ENCODE peak calls at places on chromosomes 6 and 20, in five cellular contexts. K is upper lobe of right lung, N is hepatocyte, A is GM12865, W is nephron progenitor cell. I is an unnamed sample.

GRCh38 chr20:51481311-51481997 is 61.1 kb downstream of the NFATC2 start:
- DNase-seq in K (no peak), W (no peak), N (no peak), A (peak), I (no peak)

GRCh38 chr6:3211681-3212080 is 15.8 kb downstream of the TUBB2B start:
- DNase-seq in W (no peak), N (no peak), A (no peak), K (no peak), I (no peak)

GRCh38 chr20:38092260-38092857 is 58.8 kb downstream of the RPRD1B start:
- DNase-seq in A (peak), K (no peak), W (no peak), N (no peak), I (no peak)

GRCh38 chr6:35139924-35140524 is 1.1 kb downstream of the TCP11 start:
- DNase-seq in N (peak), K (no peak), W (peak), A (peak), I (peak)

GRCh38 chr20:24608926-24609667 is 139.7 kb downstream of the SYNDIG1 start:
- DNase-seq in K (no peak), N (no peak), A (peak), W (no peak), I (no peak)

GRCh38 chr6:127641905-127642304 is 64.9 kb downstream of the C6orf58 start:
- DNase-seq in N (peak), K (no peak), W (peak), A (peak), I (peak)

GRCh38 chr6:138226701-138227315 is 8.5 kb upstream of the PBOV1 start:
- DNase-seq in N (no peak), A (no peak), W (no peak), K (no peak), I (no peak)

GRCh38 chr6:6003334-6004146 is 3.2 kb downstream of the NRN1 start:
- DNase-seq in A (peak), K (no peak), N (no peak), W (peak), I (peak)

GRCh38 chr6:113570176-113570575 is 287.0 kb upstream of the MARCKS start:
- DNase-seq in W (no peak), K (no peak), N (no peak), A (no peak), I (no peak)

GRCh38 chr20:57593134-57593886 is 26.9 kb downstream of the ZBP1 start:
- DNase-seq in N (no peak), K (no peak), W (peak), A (no peak), I (no peak)

GRCh38 chr6:169950558-169950957 is 199.1 kb downstream of the ERMARD start:
- DNase-seq in W (no peak), N (no peak), K (no peak), A (peak), I (no peak)
- TF ChIP-seq CTCF in W (no peak), N (no peak), K (peak), A (peak), I (no peak)

DNA sequence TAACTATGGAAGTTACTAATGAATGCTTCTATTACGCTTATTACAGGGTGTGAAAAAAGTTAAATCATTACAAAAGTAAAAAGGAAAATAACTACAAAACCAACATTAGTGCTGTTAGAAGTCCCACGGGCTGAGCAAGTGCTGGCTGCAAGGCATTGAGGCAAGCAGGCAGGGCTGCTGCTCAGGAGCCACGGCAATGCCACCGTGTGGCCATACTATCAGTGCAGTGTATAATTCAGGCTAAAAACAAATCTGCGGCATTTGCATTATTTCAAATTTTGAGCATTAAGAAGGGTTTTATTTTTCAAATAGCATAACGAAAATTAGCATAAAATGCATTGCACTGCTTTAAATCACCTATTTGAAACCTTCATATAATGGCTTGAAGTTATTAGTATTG is 17.1 kb downstream of the IFNGR1 start:
- DNase-seq in K (no peak), A (peak), N (no peak), W (peak), I (no peak)
- TF ChIP-seq CTCF in K (peak), A (peak), N (peak), W (peak), I (no peak)

DNA sequence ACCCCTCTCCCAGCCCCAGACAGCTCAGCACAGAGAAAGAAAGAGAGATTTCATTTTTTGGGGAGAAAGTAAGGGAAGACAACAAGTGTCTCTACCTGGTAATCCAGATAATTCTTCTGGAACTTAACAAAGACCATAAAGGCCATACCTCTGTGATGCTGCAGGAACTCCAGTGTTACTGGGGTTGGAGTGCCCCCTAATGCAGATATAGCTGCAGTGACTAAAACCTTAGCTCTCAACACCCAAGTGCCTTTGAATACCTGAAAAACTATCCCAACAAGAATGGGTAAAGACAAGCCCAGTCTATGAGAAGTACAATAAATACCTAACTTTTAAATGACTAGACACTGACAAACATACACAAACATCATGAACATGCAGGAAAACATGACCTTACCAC is 365.3 kb upstream of the PTCHD4 start:
- DNase-seq in A (no peak), K (no peak), N (peak), W (no peak), I (no peak)
- TF ChIP-seq CTCF in A (no peak), K (no peak), N (peak), W (peak), I (no peak)

GRCh38 chr6:30829016-30829415 is 55.3 kb upstream of the DDR1 start:
- DNase-seq in K (no peak), N (no peak), A (no peak), W (no peak), I (no peak)

GRCh38 chr6:30830438-30830837 is 53.9 kb upstream of the DDR1 start:
- DNase-seq in A (no peak), W (no peak), K (no peak), N (no peak), I (no peak)

GRCh38 chr6:30828027-30828962 is 56.0 kb upstream of the DDR1 start:
- DNase-seq in A (peak), K (peak), N (peak), W (peak), I (peak)

GRCh38 chr6:30826961-30827342 is 57.4 kb upstream of the DDR1 start:
- DNase-seq in K (no peak), A (no peak), W (no peak), N (peak), I (no peak)

GRCh38 chr6:30829639-30830250 is 54.6 kb upstream of the DDR1 start:
- DNase-seq in A (no peak), N (no peak), K (no peak), W (no peak), I (no peak)
- TF ChIP-seq CTCF in A (no peak), N (no peak), K (no peak), W (no peak), I (no peak)

GRCh38 chr20:53828673-53829085 is 235.0 kb upstream of the ZNF217 start:
- DNase-seq in A (no peak), W (no peak), K (no peak), N (peak), I (no peak)
- TF ChIP-seq CTCF in A (no peak), W (no peak), K (peak), N (peak), I (no peak)

DNA sequence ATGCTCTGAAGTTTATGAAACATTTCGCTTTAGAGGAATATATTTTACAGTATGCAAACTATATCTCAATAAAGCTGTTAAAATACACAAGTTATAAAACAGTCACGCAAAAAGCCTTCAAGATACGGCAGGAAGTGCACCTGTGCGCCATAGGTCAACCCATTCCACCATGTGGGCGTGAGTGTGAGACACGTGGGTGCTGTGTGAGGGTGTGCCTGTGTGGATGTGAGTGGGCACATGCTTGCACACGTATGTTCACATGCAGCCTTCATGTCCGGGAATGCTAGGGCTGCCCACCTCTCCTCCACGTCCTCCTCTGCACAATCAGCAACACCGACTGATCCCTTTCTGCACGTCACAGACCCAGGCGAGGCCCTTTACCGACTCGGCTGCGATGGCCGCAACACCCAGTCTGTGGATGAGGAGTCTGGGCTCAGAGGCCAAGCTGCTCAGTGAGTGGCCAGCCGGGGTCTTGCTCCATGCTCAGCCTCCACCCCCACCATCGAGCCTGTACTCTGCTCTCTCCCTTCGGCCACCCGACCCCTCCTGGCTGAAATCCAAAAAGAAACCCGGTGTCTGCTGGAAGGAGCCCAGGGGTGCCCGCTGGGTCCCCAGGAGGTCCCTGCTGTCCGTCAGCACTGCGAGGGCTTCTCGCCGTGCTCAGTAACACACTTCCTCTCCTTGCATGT is 3.0 kb upstream of the FRMD1 start:
- DNase-seq in K (no peak), A (no peak), W (no peak), N (no peak), I (no peak)
- TF ChIP-seq CTCF in K (no peak), A (no peak), W (no peak), N (no peak), I (no peak)

DNA sequence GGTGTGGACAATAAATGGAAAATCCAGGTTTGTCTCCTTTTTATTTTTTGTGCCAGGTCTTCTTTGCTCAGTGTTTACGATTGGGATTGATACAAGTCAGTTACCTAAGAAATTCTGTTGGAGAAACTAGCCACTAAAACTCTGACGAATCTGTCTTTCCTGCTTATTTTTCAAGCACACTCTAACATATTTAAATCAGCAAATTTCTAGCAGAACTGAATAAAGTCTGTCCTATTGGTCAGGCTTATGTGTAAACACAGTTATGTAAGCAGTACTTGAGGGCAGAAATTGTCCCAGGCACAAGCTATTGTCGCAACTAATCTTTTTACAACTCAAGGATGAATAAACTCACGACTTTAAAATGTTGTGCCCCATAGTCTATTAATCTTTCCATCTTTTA is 12.1 kb upstream of the EXOC2 start:
- DNase-seq in K (no peak), N (no peak), W (no peak), A (no peak), I (no peak)
- TF ChIP-seq CTCF in K (no peak), N (no peak), W (no peak), A (no peak), I (no peak)

GRCh38 chr6:158868122-158868480 is 48.9 kb upstream of the EZR start:
- DNase-seq in N (no peak), W (no peak), K (no peak), A (no peak), I (no peak)

GRCh38 chr6:158869010-158869603 is 49.9 kb upstream of the EZR start:
- DNase-seq in N (no peak), W (peak), K (no peak), A (no peak), I (no peak)

GRCh38 chr6:158867381-158868121 is 48.4 kb upstream of the EZR start:
- DNase-seq in A (peak), K (no peak), W (no peak), N (peak), I (no peak)

GRCh38 chr6:158870418-158870957 is 51.3 kb upstream of the EZR start:
- DNase-seq in A (no peak), W (no peak), K (no peak), N (no peak), I (no peak)

DNA sequence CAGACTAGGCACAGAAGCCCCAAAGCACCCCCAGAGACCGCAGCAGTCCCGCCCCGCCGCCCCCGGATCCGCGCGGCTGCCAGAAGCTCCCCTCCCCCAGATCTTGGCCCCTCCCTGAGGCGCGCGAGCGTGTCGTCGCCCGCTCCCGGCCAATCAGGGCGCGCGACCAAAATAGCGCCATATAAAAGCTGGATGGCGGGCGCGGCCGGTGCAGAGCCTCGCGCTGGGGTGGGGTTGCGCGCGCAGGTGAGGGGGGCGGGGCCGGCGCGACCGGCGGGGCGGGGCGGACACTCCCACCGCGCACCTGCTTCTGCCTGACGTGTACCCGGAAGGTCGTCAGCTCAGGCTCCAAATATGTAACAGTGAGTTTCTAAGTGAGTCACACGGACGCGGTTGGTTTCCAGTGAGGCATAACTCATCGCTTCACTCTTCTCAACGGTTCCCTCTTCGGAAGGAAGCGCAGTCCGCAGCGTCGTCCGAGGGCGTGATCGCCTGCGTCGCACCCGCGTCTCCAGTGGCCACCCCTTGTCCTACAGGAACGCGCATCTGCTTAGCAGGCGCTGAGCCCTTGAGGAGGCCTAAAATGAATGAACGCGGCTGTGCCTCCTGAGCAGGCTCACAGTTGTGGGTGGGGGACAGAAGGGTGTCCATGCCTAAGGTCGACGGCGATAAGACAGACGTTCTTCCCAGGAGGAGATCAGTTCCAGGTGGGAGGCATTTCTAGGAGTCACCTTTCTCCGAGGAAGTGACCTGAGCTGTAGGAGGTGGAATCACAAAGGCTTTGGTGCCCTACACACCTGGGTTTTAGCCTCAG is 50.6 kb upstream of the EZR start:
- DNase-seq in N (peak), K (peak), W (peak), A (peak), I (peak)
- TF ChIP-seq CTCF in N (peak), K (peak), W (no peak), A (peak), I (peak)

I was measured in GM20000.